ENCODE peak calls at places on chromosomes 12 and 14, in six cellular contexts. N is G401, A is amniotic stem cell, U is NCI-H1105 treated with DMSO at 0.1 percent for 48 hours, S is glutamatergic neuron, W is cardiac muscle cell. H is an unnamed sample.

GRCh38 chr12:124036117-124037109 is 63.4 kb downstream of the ZNF664 start:
- DNase-seq in N (peak), A (no peak), U (peak), S (peak), W (peak), H (peak)

GRCh38 chr14:74647834-74648361 is 35.9 kb upstream of the LTBP2 start:
- DNase-seq in N (peak), A (no peak), U (peak), S (no peak), W (no peak), H (no peak)

GRCh38 chr12:20342111-20342510 is 26.2 kb upstream of the PDE3A start:
- DNase-seq in N (no peak), A (no peak), U (no peak), S (no peak), W (no peak), H (no peak)

GRCh38 chr12:57479376-57480115 is at the start of gene ARHGAP9:
- DNase-seq in N (no peak), A (no peak), U (no peak), S (no peak), W (no peak), H (no peak)

GRCh38 chr14:106530031-106530422 is 1003.6 kb downstream of the TMEM121 start:
- DNase-seq in N (no peak), A (no peak), U (no peak), S (no peak), W (no peak), H (no peak)

GRCh38 chr12:21677622-21678277 is 20.1 kb upstream of the LDHB start:
- DNase-seq in N (no peak), A (no peak), U (no peak), S (no peak), W (no peak), H (no peak)

GRCh38 chr12:38886064-38886463 is 19.3 kb downstream of the CPNE8 start:
- DNase-seq in N (no peak), A (no peak), U (no peak), S (no peak), W (peak), H (no peak)

GRCh38 chr14:103905861-103906456 is 22.3 kb upstream of the TDRD9 start:
- DNase-seq in N (no peak), A (no peak), U (no peak), S (peak), W (no peak), H (peak)

GRCh38 chr12:67220065-67220464 is 49.1 kb upstream of the CAND1 start:
- DNase-seq in N (no peak), A (no peak), U (peak), S (no peak), W (no peak), H (no peak)

GRCh38 chr14:30756594-30756993 is 117.8 kb upstream of the COCH start:
- DNase-seq in N (no peak), A (no peak), U (no peak), S (no peak), W (no peak), H (no peak)

GRCh38 chr12:103928736-103929050 is 1.5 kb upstream of the HSP90B1 start:
- DNase-seq in N (no peak), A (no peak), U (no peak), S (no peak), W (no peak), H (no peak)

GRCh38 chr14:54502602-54503001 is 7.1 kb upstream of the CGRRF1 start:
- DNase-seq in N (no peak), A (no peak), U (no peak), S (no peak), W (peak), H (no peak)

GRCh38 chr12:63948211-63948610 is 103.7 kb downstream of the SRGAP1 start:
- DNase-seq in N (no peak), A (no peak), U (no peak), S (no peak), W (no peak), H (no peak)

GRCh38 chr14:68547305-68548193 is 245.3 kb downstream of the ZFP36L1 start:
- DNase-seq in N (no peak), A (peak), U (no peak), S (no peak), W (peak), H (peak)

GRCh38 chr14:77615231-77616132 is 955 bp downstream of the SPTLC2 start:
- DNase-seq in N (peak), A (no peak), U (peak), S (no peak), W (no peak), H (no peak)

GRCh38 chr14:65101631-65102440 is 481 bp downstream of the MAX start:
- DNase-seq in N (no peak), A (no peak), U (no peak), S (peak), W (no peak), H (peak)